ENCODE peak calls at places on chromosomes 13 and 19, in ten cellular contexts. One of them, this sample, is unnamed. For H3K4me1, the result is how much of the 10 kb centered on the place peaks cover.

GRCh38 chr13:94115054-94115453 is 364.4 kb downstream of the DCT start:
- DNase-seq in uterus: no peak
- DNase-seq in A549: no peak
- DNase-seq in aorta: no peak
- DNase-seq in CD8-positive, alpha-beta memory T cell: no peak
- DNase-seq in colonic mucosa: no peak
- DNase-seq in mammary epithelial cell: no peak
- DNase-seq in GM23248: no peak
- DNase-seq in thoracic aorta: no peak
- DNase-seq in heart right ventricle: no peak
- DNase-seq in this sample: no peak

GRCh38 chr19:33815410-33816340 is 19.0 kb downstream of the KCTD15 start:
- DNase-seq in CD8-positive, alpha-beta memory T cell: no peak
- DNase-seq in aorta: no peak
- DNase-seq in mammary epithelial cell: peak
- DNase-seq in heart right ventricle: no peak
- DNase-seq in thoracic aorta: no peak
- DNase-seq in uterus: no peak
- DNase-seq in colonic mucosa: no peak
- DNase-seq in GM23248: peak
- DNase-seq in A549: no peak
- DNase-seq in this sample: no peak

GRCh38 chr19:5262721-5263120 is 77.9 kb downstream of the PTPRS start:
- DNase-seq in heart right ventricle: no peak
- DNase-seq in aorta: no peak
- DNase-seq in GM23248: no peak
- DNase-seq in thoracic aorta: no peak
- DNase-seq in A549: no peak
- DNase-seq in CD8-positive, alpha-beta memory T cell: no peak
- DNase-seq in colonic mucosa: no peak
- DNase-seq in mammary epithelial cell: no peak
- DNase-seq in uterus: no peak
- DNase-seq in this sample: no peak

GRCh38 chr19:41205995-41206394 is 13.0 kb downstream of the CYP2S1 start:
- DNase-seq in aorta: no peak
- DNase-seq in GM23248: peak
- DNase-seq in mammary epithelial cell: peak
- DNase-seq in thoracic aorta: no peak
- DNase-seq in uterus: no peak
- DNase-seq in colonic mucosa: no peak
- DNase-seq in CD8-positive, alpha-beta memory T cell: no peak
- DNase-seq in A549: peak
- DNase-seq in heart right ventricle: no peak
- DNase-seq in this sample: no peak

GRCh38 chr19:22634450-22634827 is 315 bp downstream of the ZNF492 start:
- DNase-seq in mammary epithelial cell: no peak
- DNase-seq in thoracic aorta: no peak
- DNase-seq in colonic mucosa: no peak
- DNase-seq in A549: no peak
- DNase-seq in CD8-positive, alpha-beta memory T cell: no peak
- DNase-seq in heart right ventricle: no peak
- DNase-seq in uterus: no peak
- DNase-seq in aorta: no peak
- DNase-seq in GM23248: peak
- DNase-seq in this sample: no peak

GRCh38 chr13:99590519-99591011 is 89.3 kb downstream of the TM9SF2 start:
- DNase-seq in heart right ventricle: peak
- DNase-seq in GM23248: peak
- DNase-seq in A549: no peak
- DNase-seq in aorta: no peak
- DNase-seq in CD8-positive, alpha-beta memory T cell: no peak
- DNase-seq in thoracic aorta: no peak
- DNase-seq in uterus: no peak
- DNase-seq in mammary epithelial cell: peak
- DNase-seq in colonic mucosa: no peak
- DNase-seq in this sample: no peak

GRCh38 chr19:39351537-39352037 is 9.4 kb downstream of the SAMD4B start:
- DNase-seq in colonic mucosa: no peak
- DNase-seq in uterus: no peak
- DNase-seq in A549: peak
- DNase-seq in CD8-positive, alpha-beta memory T cell: no peak
- DNase-seq in thoracic aorta: no peak
- DNase-seq in aorta: peak
- DNase-seq in mammary epithelial cell: no peak
- DNase-seq in GM23248: peak
- DNase-seq in heart right ventricle: no peak
- DNase-seq in this sample: no peak

GRCh38 chr13:20525144-20525600 is 485 bp downstream of the CRYL1 start:
- DNase-seq in CD8-positive, alpha-beta memory T cell: no peak
- DNase-seq in heart right ventricle: no peak
- DNase-seq in colonic mucosa: peak
- DNase-seq in thoracic aorta: no peak
- DNase-seq in A549: no peak
- DNase-seq in aorta: peak
- DNase-seq in mammary epithelial cell: peak
- DNase-seq in uterus: peak
- DNase-seq in GM23248: peak
- DNase-seq in this sample: peak

GRCh38 chr19:29964171-29964570 is 22.1 kb downstream of the URI1 start:
- DNase-seq in thoracic aorta: no peak
- DNase-seq in aorta: no peak
- DNase-seq in A549: no peak
- DNase-seq in GM23248: no peak
- DNase-seq in CD8-positive, alpha-beta memory T cell: no peak
- DNase-seq in uterus: no peak
- DNase-seq in mammary epithelial cell: no peak
- DNase-seq in colonic mucosa: no peak
- DNase-seq in heart right ventricle: no peak
- DNase-seq in this sample: no peak

GRCh38 chr19:29961311-29961710 is 19.3 kb downstream of the URI1 start:
- DNase-seq in uterus: no peak
- DNase-seq in A549: no peak
- DNase-seq in mammary epithelial cell: no peak
- DNase-seq in colonic mucosa: no peak
- DNase-seq in aorta: no peak
- DNase-seq in thoracic aorta: no peak
- DNase-seq in GM23248: no peak
- DNase-seq in heart right ventricle: no peak
- DNase-seq in CD8-positive, alpha-beta memory T cell: no peak
- DNase-seq in this sample: no peak

GRCh38 chr19:29963576-29963975 is 21.5 kb downstream of the URI1 start:
- DNase-seq in mammary epithelial cell: no peak
- DNase-seq in CD8-positive, alpha-beta memory T cell: no peak
- DNase-seq in thoracic aorta: no peak
- DNase-seq in GM23248: no peak
- DNase-seq in aorta: no peak
- DNase-seq in uterus: no peak
- DNase-seq in A549: no peak
- DNase-seq in colonic mucosa: no peak
- DNase-seq in heart right ventricle: no peak
- DNase-seq in this sample: no peak

GRCh38 chr19:29965529-29965928 is 23.5 kb downstream of the URI1 start:
- DNase-seq in CD8-positive, alpha-beta memory T cell: no peak
- DNase-seq in heart right ventricle: no peak
- DNase-seq in aorta: no peak
- DNase-seq in colonic mucosa: no peak
- DNase-seq in uterus: no peak
- DNase-seq in thoracic aorta: no peak
- DNase-seq in GM23248: peak
- DNase-seq in mammary epithelial cell: no peak
- DNase-seq in A549: no peak
- DNase-seq in this sample: no peak

GRCh38 chr19:29962777-29963176 is 20.7 kb downstream of the URI1 start:
- DNase-seq in GM23248: no peak
- DNase-seq in CD8-positive, alpha-beta memory T cell: no peak
- DNase-seq in aorta: no peak
- DNase-seq in mammary epithelial cell: no peak
- DNase-seq in colonic mucosa: no peak
- DNase-seq in heart right ventricle: no peak
- DNase-seq in thoracic aorta: no peak
- DNase-seq in uterus: no peak
- DNase-seq in A549: no peak
- DNase-seq in this sample: no peak
- H3K4me1 ChIP-seq in GM23248: under half
- H3K4me1 ChIP-seq in CD8-positive, alpha-beta memory T cell: under half
- H3K4me1 ChIP-seq in aorta: under half
- H3K4me1 ChIP-seq in mammary epithelial cell: under half
- H3K4me1 ChIP-seq in colonic mucosa: under half
- H3K4me1 ChIP-seq in heart right ventricle: under half
- H3K4me1 ChIP-seq in thoracic aorta: under half
- H3K4me1 ChIP-seq in uterus: under half
- H3K4me1 ChIP-seq in A549: under half
- H3K4me1 ChIP-seq in this sample: under half

GRCh38 chr13:109872864-109873263 is 86.5 kb upstream of the IRS2 start:
- DNase-seq in heart right ventricle: no peak
- DNase-seq in GM23248: no peak
- DNase-seq in mammary epithelial cell: no peak
- DNase-seq in A549: no peak
- DNase-seq in uterus: no peak
- DNase-seq in aorta: no peak
- DNase-seq in CD8-positive, alpha-beta memory T cell: no peak
- DNase-seq in thoracic aorta: no peak
- DNase-seq in colonic mucosa: no peak
- DNase-seq in this sample: no peak

GRCh38 chr13:109871018-109871370 is 84.6 kb upstream of the IRS2 start:
- DNase-seq in thoracic aorta: no peak
- DNase-seq in aorta: no peak
- DNase-seq in mammary epithelial cell: no peak
- DNase-seq in uterus: no peak
- DNase-seq in A549: no peak
- DNase-seq in CD8-positive, alpha-beta memory T cell: no peak
- DNase-seq in heart right ventricle: no peak
- DNase-seq in GM23248: peak
- DNase-seq in colonic mucosa: no peak
- DNase-seq in this sample: no peak

GRCh38 chr13:109869312-109870237 is 83.2 kb upstream of the IRS2 start:
- DNase-seq in heart right ventricle: peak
- DNase-seq in CD8-positive, alpha-beta memory T cell: peak
- DNase-seq in colonic mucosa: peak
- DNase-seq in GM23248: peak
- DNase-seq in A549: peak
- DNase-seq in aorta: peak
- DNase-seq in mammary epithelial cell: peak
- DNase-seq in uterus: peak
- DNase-seq in thoracic aorta: peak
- DNase-seq in this sample: peak

GRCh38 chr13:109868583-109869311 is 82.4 kb upstream of the IRS2 start:
- DNase-seq in A549: peak
- DNase-seq in thoracic aorta: no peak
- DNase-seq in mammary epithelial cell: no peak
- DNase-seq in CD8-positive, alpha-beta memory T cell: no peak
- DNase-seq in colonic mucosa: no peak
- DNase-seq in GM23248: peak
- DNase-seq in heart right ventricle: no peak
- DNase-seq in aorta: no peak
- DNase-seq in uterus: no peak
- DNase-seq in this sample: no peak

DNA sequence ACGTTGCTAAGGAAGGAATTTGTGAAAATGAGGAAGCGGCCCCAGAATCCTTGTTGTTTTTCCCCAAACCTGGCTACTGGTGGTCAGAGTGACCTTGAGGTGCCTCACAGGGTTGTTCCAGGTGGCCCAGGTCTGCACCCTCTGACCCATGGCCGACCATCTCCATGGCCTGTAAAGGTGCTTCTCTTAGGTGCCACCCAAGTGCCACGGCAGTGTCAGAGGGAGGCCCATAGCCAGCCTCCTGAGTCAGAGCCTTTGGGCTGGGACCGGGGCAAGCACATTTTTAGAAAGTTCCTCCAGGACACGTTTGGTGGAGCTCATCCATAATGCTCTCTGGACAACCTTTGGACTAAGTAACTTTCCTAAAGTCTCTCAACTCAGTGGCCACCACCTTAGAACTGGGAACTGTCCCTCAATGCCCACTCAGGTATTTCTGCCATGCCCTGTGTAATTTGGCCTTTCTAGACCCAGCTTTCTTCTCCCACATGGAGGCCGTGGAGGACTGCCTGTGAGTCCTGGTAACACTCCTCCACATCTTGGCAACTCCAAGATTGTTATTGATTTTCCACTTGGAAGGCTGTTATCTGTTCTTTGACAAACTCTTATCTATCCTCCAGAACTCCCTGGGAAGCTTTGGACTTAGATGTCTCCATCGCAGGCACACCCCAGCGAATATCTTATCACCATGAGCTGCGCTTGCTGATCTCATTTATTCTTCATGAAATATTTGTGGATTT is 84.1 kb upstream of the IRS2 start:
- DNase-seq in CD8-positive, alpha-beta memory T cell: no peak
- DNase-seq in colonic mucosa: no peak
- DNase-seq in A549: no peak
- DNase-seq in heart right ventricle: no peak
- DNase-seq in GM23248: no peak
- DNase-seq in thoracic aorta: no peak
- DNase-seq in mammary epithelial cell: no peak
- DNase-seq in aorta: no peak
- DNase-seq in uterus: no peak
- DNase-seq in this sample: no peak
- H3K4me1 ChIP-seq in CD8-positive, alpha-beta memory T cell: under half
- H3K4me1 ChIP-seq in colonic mucosa: under half
- H3K4me1 ChIP-seq in A549: under half
- H3K4me1 ChIP-seq in heart right ventricle: under half
- H3K4me1 ChIP-seq in GM23248: under half
- H3K4me1 ChIP-seq in thoracic aorta: under half
- H3K4me1 ChIP-seq in mammary epithelial cell: under half
- H3K4me1 ChIP-seq in aorta: under half
- H3K4me1 ChIP-seq in uterus: under half
- H3K4me1 ChIP-seq in this sample: under half

DNA sequence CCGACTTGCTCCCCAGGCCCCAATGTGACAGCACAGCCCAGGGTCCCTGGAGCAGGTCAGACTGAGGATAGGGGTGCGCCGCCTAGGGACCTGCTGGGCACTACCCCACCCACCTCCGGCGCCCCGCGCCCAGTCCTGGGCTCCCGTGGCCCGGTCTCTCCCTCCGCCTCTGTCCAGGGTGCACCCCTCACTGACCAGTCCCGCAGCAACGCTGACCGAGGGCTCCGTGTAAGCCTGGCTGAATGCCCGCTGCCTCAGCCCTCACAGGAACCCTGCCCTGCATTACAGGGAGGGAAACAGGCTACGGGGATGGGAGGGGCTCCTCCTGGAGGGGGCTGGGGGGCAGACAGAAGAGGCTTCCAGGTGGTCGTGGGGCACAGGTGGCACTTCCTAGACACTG is 31.7 kb downstream of the GPX4 start:
- DNase-seq in CD8-positive, alpha-beta memory T cell: no peak
- DNase-seq in heart right ventricle: no peak
- DNase-seq in colonic mucosa: no peak
- DNase-seq in uterus: no peak
- DNase-seq in GM23248: no peak
- DNase-seq in thoracic aorta: no peak
- DNase-seq in aorta: no peak
- DNase-seq in A549: no peak
- DNase-seq in mammary epithelial cell: no peak
- DNase-seq in this sample: no peak
- H3K4me1 ChIP-seq in CD8-positive, alpha-beta memory T cell: under half
- H3K4me1 ChIP-seq in heart right ventricle: under half
- H3K4me1 ChIP-seq in colonic mucosa: under half
- H3K4me1 ChIP-seq in uterus: under half
- H3K4me1 ChIP-seq in GM23248: under half
- H3K4me1 ChIP-seq in thoracic aorta: under half
- H3K4me1 ChIP-seq in aorta: under half
- H3K4me1 ChIP-seq in A549: under half
- H3K4me1 ChIP-seq in mammary epithelial cell: under half
- H3K4me1 ChIP-seq in this sample: under half

DNA sequence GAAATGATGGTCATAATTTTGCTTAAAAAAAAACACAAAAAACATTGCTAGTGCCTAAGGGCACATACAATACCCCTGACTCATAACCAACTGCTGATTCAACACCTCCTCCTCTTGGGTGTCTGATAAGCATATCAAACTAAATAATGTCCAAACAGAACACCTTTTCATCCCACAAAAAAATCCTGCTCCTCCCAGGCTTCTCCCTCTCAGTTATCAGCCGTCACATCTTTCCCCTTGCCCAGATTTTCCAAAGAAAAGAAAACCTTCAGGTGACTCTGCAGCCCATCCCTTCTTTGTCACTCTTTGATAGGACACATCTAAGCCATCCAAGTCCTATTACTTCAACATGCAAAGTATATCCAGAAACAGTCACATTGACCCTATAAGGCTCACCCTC is 46.9 kb downstream of the ABCC4 start:
- DNase-seq in colonic mucosa: no peak
- DNase-seq in GM23248: peak
- DNase-seq in mammary epithelial cell: peak
- DNase-seq in thoracic aorta: no peak
- DNase-seq in heart right ventricle: no peak
- DNase-seq in A549: peak
- DNase-seq in aorta: no peak
- DNase-seq in uterus: no peak
- DNase-seq in CD8-positive, alpha-beta memory T cell: no peak
- DNase-seq in this sample: no peak
- H3K4me1 ChIP-seq in colonic mucosa: under half
- H3K4me1 ChIP-seq in GM23248: under half
- H3K4me1 ChIP-seq in mammary epithelial cell: under half
- H3K4me1 ChIP-seq in thoracic aorta: under half
- H3K4me1 ChIP-seq in heart right ventricle: under half
- H3K4me1 ChIP-seq in A549: half or more
- H3K4me1 ChIP-seq in aorta: under half
- H3K4me1 ChIP-seq in uterus: under half
- H3K4me1 ChIP-seq in CD8-positive, alpha-beta memory T cell: under half
- H3K4me1 ChIP-seq in this sample: under half